ENCODE peak calls at places on chromosome 14, in nine cellular contexts. M, S, T, H, A, K, I, P and B are unnamed samples.

GRCh38 chr14:31209605-31210004 is 2.0 kb upstream of the HECTD1 start:
- DNase-seq in M (no peak), S (no peak), T (no peak), H (no peak), A (no peak), K (no peak), I (no peak), P (no peak), B (no peak)

GRCh38 chr14:104795781-104796681 is 483 bp upstream of the AKT1 start:
- DNase-seq in M (no peak), S (peak), T (peak), H (peak), A (peak), K (no peak), I (peak), P (peak), B (peak)

GRCh38 chr14:66139432-66139831 is 346.7 kb upstream of the CCDC196 start:
- DNase-seq in M (no peak), S (no peak), T (no peak), H (no peak), A (no peak), K (no peak), I (no peak), P (no peak), B (no peak)

GRCh38 chr14:21039585-21040369 is 2.4 kb upstream of the RNASE7 start:
- DNase-seq in M (peak), S (no peak), T (peak), H (peak), A (peak), K (no peak), I (peak), P (no peak), B (no peak)

GRCh38 chr14:96184737-96185136 is 19.9 kb upstream of the BDKRB2 start:
- DNase-seq in M (no peak), S (no peak), T (no peak), H (no peak), A (no peak), K (no peak), I (no peak), P (no peak), B (no peak)

GRCh38 chr14:38044710-38045109 is 163.0 kb upstream of the SSTR1 start:
- DNase-seq in M (no peak), S (no peak), T (no peak), H (no peak), A (no peak), K (no peak), I (no peak), P (no peak), B (no peak)

GRCh38 chr14:53701108-53701875 is 255.3 kb downstream of the BMP4 start:
- DNase-seq in M (no peak), S (no peak), T (no peak), H (no peak), A (no peak), K (no peak), I (no peak), P (no peak), B (no peak)

GRCh38 chr14:97299661-97300060 is 502.5 kb downstream of the VRK1 start:
- DNase-seq in M (no peak), S (no peak), T (no peak), H (no peak), A (no peak), K (no peak), I (no peak), P (no peak), B (peak)

GRCh38 chr14:29851397-29851796 is 76.2 kb downstream of the PRKD1 start:
- DNase-seq in M (peak), S (no peak), T (no peak), H (no peak), A (no peak), K (no peak), I (no peak), P (no peak), B (no peak)

GRCh38 chr14:105119410-105120025 is 49.1 kb downstream of the JAG2 start:
- DNase-seq in M (no peak), S (no peak), T (no peak), H (no peak), A (no peak), K (peak), I (no peak), P (no peak), B (no peak)

GRCh38 chr14:68979722-68980552 is 835 bp upstream of the ACTN1 start:
- DNase-seq in M (no peak), S (peak), T (no peak), H (peak), A (no peak), K (peak), I (no peak), P (peak), B (no peak)

GRCh38 chr14:88983755-88984154 is 159.3 kb downstream of the TTC8 start:
- DNase-seq in M (peak), S (no peak), T (no peak), H (peak), A (no peak), K (no peak), I (no peak), P (no peak), B (no peak)

GRCh38 chr14:23695220-23695999 is 59.2 kb downstream of the DHRS2 start:
- DNase-seq in M (no peak), S (no peak), T (no peak), H (no peak), A (no peak), K (no peak), I (peak), P (peak), B (no peak)

DNA sequence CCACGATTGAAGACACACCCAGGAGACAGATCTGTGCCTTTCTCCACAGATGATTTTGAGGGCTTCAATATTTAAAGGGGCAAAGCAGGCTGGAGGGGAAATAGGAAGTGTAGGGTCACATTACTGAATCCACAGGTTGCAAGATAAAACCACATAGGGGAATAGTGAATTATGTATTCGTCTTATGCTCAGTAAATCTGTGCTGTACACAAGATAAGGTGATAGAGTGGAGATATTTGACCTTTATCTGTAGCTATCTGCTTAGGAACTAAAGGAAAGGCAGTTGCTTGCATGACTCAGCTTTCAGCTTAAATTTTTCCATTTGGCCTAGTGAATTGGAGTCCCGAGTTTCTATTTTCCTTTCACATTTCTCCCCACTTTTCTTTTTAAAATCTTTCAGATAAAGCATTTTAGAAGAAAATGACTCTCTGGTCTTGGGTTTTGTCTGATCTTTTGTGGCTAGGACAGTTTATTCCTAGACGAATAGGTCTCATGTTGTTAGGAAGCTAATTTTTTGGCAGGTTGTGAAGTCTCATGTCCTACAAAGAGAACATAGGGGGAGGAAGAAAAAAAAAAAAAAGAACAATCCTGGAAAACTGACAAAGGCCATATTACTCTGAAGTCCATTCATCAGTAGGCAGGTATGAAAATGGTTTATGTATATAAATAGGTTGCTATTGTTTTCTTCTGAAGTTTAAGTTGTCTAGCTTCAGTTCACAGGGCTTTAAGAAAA is 55.4 kb downstream of the FBXO33 start:
- DNase-seq in M (no peak), S (no peak), T (no peak), H (no peak), A (no peak), K (no peak), I (no peak), P (no peak), B (no peak)
- H3K27ac ChIP-seq in M (peak), S (no peak), T (peak), H (peak), A (no peak), K (peak), I (peak), P (peak), B (no peak)

DNA sequence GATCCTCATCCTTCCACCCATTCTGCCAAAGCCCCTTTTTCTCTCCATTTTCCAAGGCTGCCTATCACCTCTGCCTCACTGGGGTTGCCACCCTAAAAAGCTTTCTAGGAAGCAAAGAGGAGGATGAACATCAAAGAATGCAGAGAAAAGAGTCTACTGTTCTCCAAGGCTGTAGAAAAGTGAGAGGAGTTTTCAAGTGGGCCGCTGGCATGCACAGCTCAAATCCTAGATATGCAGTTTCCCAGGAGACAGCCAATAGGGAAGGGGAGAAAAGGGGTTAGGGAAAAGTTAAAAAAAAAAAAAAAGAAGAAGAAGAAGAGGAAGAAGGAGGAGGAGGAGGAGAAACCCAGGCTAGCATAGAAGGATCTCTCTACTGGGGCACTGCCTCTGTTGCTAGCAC is 650 bp downstream of the BATF start:
- DNase-seq in M (no peak), S (no peak), T (no peak), H (no peak), A (no peak), K (no peak), I (no peak), P (no peak), B (no peak)
- H3K27ac ChIP-seq in M (no peak), S (peak), T (peak), H (no peak), A (no peak), K (no peak), I (no peak), P (no peak), B (peak)

GRCh38 chr14:101917413-101918124 is 46.8 kb upstream of the DYNC1H1 start:
- DNase-seq in M (no peak), S (no peak), T (no peak), H (no peak), A (no peak), K (no peak), I (no peak), P (no peak), B (no peak)
- H3K27ac ChIP-seq in M (no peak), S (no peak), T (no peak), H (no peak), A (no peak), K (no peak), I (no peak), P (peak), B (no peak)

GRCh38 chr14:77103475-77103874 is 5.4 kb downstream of the CIPC start:
- DNase-seq in M (no peak), S (no peak), T (no peak), H (no peak), A (no peak), K (no peak), I (no peak), P (no peak), B (no peak)
- H3K27ac ChIP-seq in M (no peak), S (no peak), T (no peak), H (no peak), A (no peak), K (peak), I (no peak), P (peak), B (no peak)

GRCh38 chr14:99753225-99754140 is 39.7 kb upstream of the EML1 start:
- DNase-seq in M (no peak), S (no peak), T (no peak), H (no peak), A (no peak), K (no peak), I (no peak), P (no peak), B (peak)
- H3K27ac ChIP-seq in M (no peak), S (no peak), T (peak), H (peak), A (no peak), K (peak), I (no peak), P (peak), B (no peak)

GRCh38 chr14:76763362-76764041 is 2.2 kb downstream of the VASH1 start:
- DNase-seq in M (no peak), S (no peak), T (peak), H (no peak), A (no peak), K (peak), I (no peak), P (no peak), B (no peak)

GRCh38 chr14:76762617-76763361 is 1.5 kb downstream of the VASH1 start:
- DNase-seq in M (no peak), S (no peak), T (peak), H (no peak), A (no peak), K (peak), I (no peak), P (no peak), B (no peak)

GRCh38 chr14:76761198-76761848 is at the start of gene VASH1:
- DNase-seq in M (peak), S (peak), T (peak), H (peak), A (peak), K (peak), I (peak), P (peak), B (peak)

GRCh38 chr14:76760331-76761197 is 704 bp upstream of the VASH1 start:
- DNase-seq in M (no peak), S (no peak), T (peak), H (no peak), A (no peak), K (peak), I (peak), P (no peak), B (no peak)

DNA sequence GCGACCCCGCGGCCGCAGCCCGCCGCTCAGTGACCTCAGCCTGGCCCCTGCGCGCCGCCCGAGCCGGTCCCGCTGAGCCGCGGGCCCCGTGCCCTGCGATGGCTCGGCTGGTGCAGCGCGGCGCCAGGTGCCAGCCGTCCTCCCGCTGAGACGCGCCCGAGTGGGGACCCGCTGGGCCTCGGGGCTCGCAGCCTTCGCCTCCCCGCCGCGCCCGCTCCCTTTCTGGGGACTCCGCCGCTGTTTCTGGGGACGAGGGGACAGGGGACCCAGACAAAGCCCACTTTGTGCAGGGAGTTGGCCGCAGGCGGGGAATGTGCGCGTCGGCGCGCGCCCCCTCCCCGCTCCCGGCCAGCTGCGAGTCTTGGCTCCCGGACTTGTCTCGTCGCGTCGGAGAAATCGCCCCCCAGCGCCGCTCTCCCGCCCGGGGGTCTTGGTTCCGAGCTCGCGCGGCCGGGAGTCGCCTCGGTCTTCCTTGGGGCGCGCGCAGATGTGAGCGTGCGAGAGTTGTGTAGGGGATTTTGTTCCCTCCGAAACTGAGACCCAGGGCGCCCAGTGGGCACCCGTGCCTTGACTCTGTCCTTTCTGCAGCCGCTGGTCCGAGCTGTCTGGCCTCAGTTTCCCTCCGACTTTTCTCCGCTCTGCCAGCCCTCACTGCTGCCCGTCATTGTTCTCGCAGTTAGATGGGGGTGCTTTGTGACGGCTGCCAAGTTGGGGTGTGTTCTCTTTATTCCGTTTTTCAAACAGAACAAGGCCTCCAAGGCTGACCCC is 765 bp downstream of the VASH1 start:
- DNase-seq in M (no peak), S (no peak), T (peak), H (no peak), A (no peak), K (no peak), I (no peak), P (no peak), B (no peak)
- H3K27ac ChIP-seq in M (no peak), S (peak), T (peak), H (no peak), A (no peak), K (peak), I (peak), P (peak), B (no peak)